ENCODE peak calls at places on chromosomes 4 and X, in seven cellular contexts. B is breast epithelium, E is lower leg skin, S is ovary, X is A549, U is H54, C is K562. K is an unnamed sample.

GRCh38 chr4:53861856-53862610 is 202.4 kb downstream of the CHIC2 start:
- DNase-seq in C (no peak), S (no peak), E (no peak), U (peak), X (peak), B (no peak), K (no peak)

GRCh38 chr4:16196482-16197393 is 29.5 kb downstream of the TAPT1 start:
- DNase-seq in U (peak), X (peak), S (no peak), C (no peak), B (no peak), E (no peak), K (no peak)

GRCh38 chr4:6196871-6197270 is 3.5 kb downstream of the JAKMIP1 start:
- DNase-seq in S (no peak), C (no peak), B (no peak), E (no peak), X (no peak), U (no peak), K (no peak)

GRCh38 chr4:148376151-148376550 is 66.1 kb downstream of the NR3C2 start:
- DNase-seq in C (no peak), S (peak), U (no peak), B (no peak), X (peak), E (no peak), K (no peak)

GRCh38 chr4:120156115-120156718 is 89.6 kb upstream of the MAD2L1 start:
- DNase-seq in X (peak), S (no peak), U (no peak), E (no peak), B (no peak), C (peak), K (peak)

GRCh38 chr4:140300271-140300970 is 73.0 kb upstream of the SCOC start:
- DNase-seq in S (no peak), X (peak), U (peak), B (no peak), C (no peak), E (peak), K (no peak)

GRCh38 chr4:173722075-173722474 is 192.0 kb upstream of the HAND2 start:
- DNase-seq in U (no peak), E (no peak), C (no peak), X (no peak), B (no peak), S (no peak), K (no peak)

GRCh38 chrX:152025656-152026440 is 51.4 kb upstream of the GABRE start:
- DNase-seq in C (no peak), X (no peak), E (no peak), U (no peak), S (no peak), B (no peak), K (no peak)

GRCh38 chrX:46180258-46180687 is 364.9 kb downstream of the ZNF674 start:
- DNase-seq in B (no peak), X (peak), S (no peak), C (peak), E (no peak), U (no peak), K (no peak)

GRCh38 chr4:72295966-72296557 is 264.3 kb downstream of the NPFFR2 start:
- DNase-seq in C (peak), X (peak), U (no peak), S (no peak), B (no peak), E (no peak), K (peak)

DNA sequence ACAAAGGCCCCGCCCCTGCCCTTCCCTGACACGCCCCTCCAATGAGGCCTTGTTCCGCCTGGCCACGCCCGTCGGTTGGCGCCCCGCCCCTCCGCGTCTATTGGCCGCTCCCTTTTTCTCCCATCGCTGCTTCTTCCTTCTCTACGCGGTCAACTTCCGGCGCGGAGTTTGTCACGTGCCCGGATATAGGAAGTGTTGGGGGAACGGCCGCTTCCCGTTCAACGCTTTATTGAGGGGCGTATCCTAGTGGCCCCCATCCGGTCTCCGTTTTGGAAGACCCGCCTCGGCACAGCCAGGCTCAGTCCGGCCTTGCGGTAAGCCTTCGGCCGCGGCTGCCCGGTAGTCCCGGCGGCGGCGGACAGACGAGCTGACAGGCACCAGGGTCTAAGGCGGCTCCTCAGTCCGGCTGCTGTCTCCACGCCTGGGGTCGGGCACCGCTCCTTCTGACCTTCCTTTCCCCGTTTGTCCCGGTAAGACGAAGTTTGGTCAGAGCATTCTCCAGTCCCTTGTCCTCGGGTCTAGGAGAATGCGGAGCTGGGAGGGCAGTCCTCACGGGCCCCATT is at the start of gene EXOC1:
- DNase-seq in C (peak), U (peak), B (peak), X (peak), E (peak), S (peak), K (peak)
- TF ChIP-seq POLR2A in C (peak), U (peak), B (peak), X (peak), E (no peak), S (peak), K (peak)

DNA sequence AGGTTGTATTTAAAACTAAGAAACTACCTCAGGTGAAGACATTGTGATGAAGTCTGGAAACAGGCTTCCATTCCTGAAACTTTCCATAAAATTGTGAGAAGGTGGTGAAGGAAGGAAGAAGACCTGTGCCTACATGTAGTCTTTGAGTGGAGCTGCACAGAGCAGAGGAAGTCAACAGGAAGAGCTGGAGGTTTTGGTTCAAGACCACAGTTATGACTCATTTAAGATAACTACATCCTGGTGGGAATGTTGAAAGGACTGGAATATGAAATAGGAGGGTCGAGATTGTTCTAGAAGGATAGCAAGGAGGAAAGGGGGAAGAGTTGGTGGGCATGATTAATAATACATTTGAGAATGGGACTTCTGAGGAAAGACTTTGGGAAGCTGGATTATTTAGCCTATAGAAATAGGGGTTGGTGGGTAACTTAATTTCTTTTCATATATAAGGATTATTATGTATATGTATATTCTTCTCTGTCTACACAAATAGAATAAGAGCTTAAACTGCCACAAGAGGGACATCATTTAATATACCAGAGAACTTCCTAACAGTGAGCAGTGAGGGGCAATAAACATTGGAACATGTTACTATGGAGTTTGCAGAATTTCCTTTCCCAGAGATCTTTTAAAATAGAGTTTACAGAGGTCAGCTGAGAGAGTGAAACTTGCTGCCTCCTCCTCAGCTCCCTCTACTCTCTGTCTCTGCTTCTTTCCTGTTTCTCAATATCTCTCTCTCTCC is 23.5 kb downstream of the AWAT2 start:
- DNase-seq in S (no peak), B (no peak), U (no peak), E (no peak), X (no peak), C (no peak), K (no peak)
- TF ChIP-seq POLR2A in S (no peak), B (no peak), U (no peak), E (no peak), X (no peak), C (no peak), K (no peak)

GRCh38 chr4:4289055-4289454 is 899 bp downstream of the LYAR start:
- DNase-seq in U (no peak), X (no peak), S (no peak), E (no peak), B (no peak), C (peak), K (peak)

GRCh38 chr4:4293279-4293678 is 3.2 kb downstream of the ZBTB49 start:
- DNase-seq in B (no peak), S (no peak), U (no peak), X (no peak), C (no peak), E (no peak), K (no peak)

GRCh38 chr4:4289575-4289929 is 402 bp downstream of the LYAR start:
- DNase-seq in C (no peak), U (no peak), B (no peak), E (no peak), S (no peak), X (no peak), K (peak)

GRCh38 chr4:4288098-4288497 is 1.9 kb downstream of the LYAR start:
- DNase-seq in E (no peak), B (no peak), U (no peak), X (no peak), C (no peak), S (no peak), K (no peak)

DNA sequence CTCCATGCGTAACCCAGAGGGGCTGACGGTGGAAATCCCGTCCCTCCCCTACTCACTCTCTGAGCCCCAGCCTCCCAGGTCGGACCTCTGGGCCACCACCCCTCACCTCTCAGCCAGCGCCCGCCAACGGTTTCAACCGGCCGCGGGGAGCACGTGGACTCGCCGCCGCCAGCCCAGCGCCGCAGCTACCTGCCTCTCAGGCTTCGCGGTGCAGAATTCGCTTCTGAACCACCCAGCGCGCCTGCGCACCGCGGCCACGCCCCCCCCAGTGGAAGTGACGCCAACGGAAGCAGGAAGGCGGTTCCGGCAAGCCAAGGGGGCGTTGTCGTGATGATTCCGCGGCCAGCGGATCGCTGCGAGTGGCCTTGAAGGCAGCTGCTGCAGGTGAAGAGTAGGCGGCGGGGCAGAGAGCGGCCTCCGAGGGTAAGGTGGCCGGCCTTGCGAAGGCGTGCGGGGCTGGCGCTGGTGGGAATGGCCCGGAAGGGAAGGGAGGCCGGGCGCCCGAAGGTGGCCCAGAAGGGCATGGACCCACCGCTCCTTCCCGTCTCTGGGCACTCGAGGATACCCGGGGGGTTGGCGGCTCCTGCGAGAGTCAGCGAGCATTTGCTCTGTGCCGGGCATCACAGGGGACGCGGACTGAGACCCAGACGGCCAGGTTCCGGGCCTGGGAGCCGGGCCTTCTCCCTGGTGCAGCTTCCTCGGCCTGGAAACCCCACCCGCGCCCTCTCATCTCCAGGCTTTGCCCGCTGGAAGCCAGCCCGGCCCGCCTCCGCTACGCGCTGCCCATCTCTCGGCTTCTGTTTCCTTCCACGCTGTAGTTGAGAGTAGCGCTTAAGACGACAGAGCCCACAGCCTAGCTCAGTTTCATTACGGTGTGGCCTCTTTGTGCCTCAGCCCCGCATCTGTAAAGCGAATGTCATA is at the start of the genes LYAR and ZBTB49:
- DNase-seq in E (peak), S (peak), C (peak), X (peak), U (peak), B (peak), K (peak)
- TF ChIP-seq POLR2A in E (no peak), S (peak), C (peak), X (peak), U (peak), B (no peak), K (peak)

GRCh38 chrX:24023972-24024664 is 2.9 kb downstream of the KLHL15 start:
- DNase-seq in X (no peak), S (no peak), E (peak), U (no peak), C (no peak), B (no peak), K (peak)

GRCh38 chrX:24024819-24025740 is 1.9 kb downstream of the KLHL15 start:
- DNase-seq in B (peak), E (peak), X (peak), U (peak), S (peak), C (peak), K (peak)

GRCh38 chrX:24027086-24027485 is at the start of gene KLHL15:
- DNase-seq in S (no peak), X (no peak), B (no peak), U (no peak), C (no peak), E (no peak), K (no peak)

GRCh38 chrX:24026403-24026801 is 584 bp downstream of the KLHL15 start:
- DNase-seq in E (no peak), B (no peak), C (peak), X (peak), U (no peak), S (no peak), K (peak)

DNA sequence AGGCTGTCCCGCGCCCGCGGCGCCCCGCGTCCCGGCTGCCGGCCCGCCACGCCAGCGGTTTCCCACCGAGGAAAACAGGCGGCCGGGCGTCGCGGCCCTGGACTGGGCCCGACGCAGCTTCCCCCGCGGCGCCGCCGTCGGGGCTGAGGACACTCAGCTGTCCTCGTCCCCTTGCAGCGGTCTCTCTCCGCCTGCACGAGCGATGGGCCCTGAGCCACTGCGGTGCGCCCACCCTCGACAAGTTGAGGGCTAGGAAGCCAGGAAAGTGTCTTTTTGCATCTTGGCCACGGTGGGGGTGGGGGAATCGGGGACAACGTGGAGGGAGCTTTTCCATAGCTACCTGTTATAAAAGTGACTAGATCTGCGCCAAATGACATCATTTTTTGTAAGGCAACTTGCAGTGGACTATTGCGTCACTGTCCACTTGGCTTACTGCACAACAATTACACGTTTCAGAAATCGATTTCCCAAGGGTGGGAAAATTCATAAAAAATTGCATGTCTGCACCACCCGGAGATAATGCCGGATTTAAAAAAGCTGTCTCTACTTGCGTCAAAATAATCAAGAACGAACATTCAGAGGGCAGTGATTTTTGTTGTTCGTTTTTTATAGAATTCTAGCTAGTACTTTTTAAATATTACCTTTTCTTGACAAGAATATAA is 1.1 kb downstream of the KLHL15 start:
- DNase-seq in X (peak), U (no peak), S (no peak), E (no peak), B (peak), C (no peak), K (peak)
- TF ChIP-seq POLR2A in X (no peak), U (no peak), S (peak), E (no peak), B (no peak), C (no peak), K (peak)

DNA sequence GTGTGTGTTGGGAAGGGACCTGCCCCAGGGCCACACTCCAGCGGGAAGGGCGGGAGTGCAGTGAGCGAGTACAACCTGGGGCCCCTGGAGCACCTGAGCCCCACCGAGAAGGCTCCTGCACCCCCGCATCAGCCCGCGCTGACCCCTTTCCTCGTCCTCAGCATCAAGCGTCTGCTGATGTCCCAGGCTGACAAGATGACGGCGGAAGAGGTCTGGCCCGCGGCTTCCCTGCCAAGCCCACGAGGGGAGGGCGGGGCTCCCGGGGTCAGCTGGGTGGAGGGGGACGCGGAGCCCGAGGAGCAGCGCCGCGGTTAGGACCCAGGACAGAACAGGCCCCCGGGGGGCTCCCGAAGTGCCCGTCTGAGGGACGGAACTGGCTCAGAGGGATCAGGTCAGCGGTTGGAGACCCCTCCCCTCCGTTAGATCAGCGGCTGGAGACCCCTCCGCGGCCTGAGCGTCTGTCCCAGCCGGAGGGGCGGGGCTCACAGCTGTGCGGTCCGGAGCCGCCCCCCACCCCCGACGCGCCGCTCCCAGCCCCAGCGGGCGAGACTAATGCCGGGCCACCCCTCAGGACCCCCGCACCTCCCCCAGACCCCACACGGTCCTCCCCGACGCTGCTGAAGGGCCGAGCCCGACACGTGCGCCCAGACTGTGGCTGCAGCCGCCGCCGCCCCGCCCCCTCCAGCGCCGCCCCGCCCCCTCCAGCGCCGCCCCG is 6.7 kb downstream of the MYL5 start:
- DNase-seq in B (peak), X (peak), C (peak), U (no peak), E (peak), S (peak), K (peak)
- TF ChIP-seq POLR2A in B (no peak), X (no peak), C (peak), U (no peak), E (no peak), S (no peak), K (no peak)

GRCh38 chr4:184347251-184348239 is 126.8 kb downstream of the IRF2 start:
- DNase-seq in S (no peak), U (no peak), C (peak), E (no peak), B (no peak), X (peak), K (no peak)
- TF ChIP-seq POLR2A in S (no peak), U (no peak), C (no peak), E (no peak), B (no peak), X (no peak), K (no peak)

K was measured in erythroblast.